ENCODE peak calls at places on chromosome 19, in seven cellular contexts. One of them, this sample, is unnamed.
A peak's percentile ranks its signal among the peaks of the same experiment; 100 is the strongest.

GRCh38 chr19:38158730-38159129 is 65.3 kb downstream of the DPF1 start:
- DNase-seq in endothelial cell: no peak
- DNase-seq in cardiac muscle cell: no peak
- DNase-seq in heart left ventricle: no peak
- DNase-seq in GM12865: no peak
- DNase-seq in choroid plexus epithelial cell: no peak
- DNase-seq in fibroblast of lung: no peak
- DNase-seq in this sample: peak; percentile 40

GRCh38 chr19:57816652-57817051 is 1.9 kb upstream of the ZNF552 start:
- DNase-seq in endothelial cell: no peak
- DNase-seq in choroid plexus epithelial cell: no peak
- DNase-seq in GM12865: no peak
- DNase-seq in heart left ventricle: no peak
- DNase-seq in fibroblast of lung: no peak
- DNase-seq in cardiac muscle cell: no peak
- DNase-seq in this sample: peak; percentile 7

GRCh38 chr19:52191951-52192350 is 2.1 kb downstream of the PPP2R1A start:
- DNase-seq in choroid plexus epithelial cell: no peak
- DNase-seq in cardiac muscle cell: no peak
- DNase-seq in fibroblast of lung: peak; percentile 5
- DNase-seq in endothelial cell: no peak
- DNase-seq in GM12865: peak; percentile 44
- DNase-seq in heart left ventricle: peak; percentile 56
- DNase-seq in this sample: no peak

GRCh38 chr19:19224852-19225494 is 13.2 kb downstream of the NCAN start:
- DNase-seq in heart left ventricle: peak; percentile 50
- DNase-seq in fibroblast of lung: peak; percentile 59
- DNase-seq in cardiac muscle cell: peak; percentile 70
- DNase-seq in GM12865: peak; percentile 78
- DNase-seq in endothelial cell: peak; percentile 64
- DNase-seq in choroid plexus epithelial cell: peak; percentile 58
- DNase-seq in this sample: peak; percentile 87

GRCh38 chr19:10517361-10517759 is at the start of gene S1PR5:
- DNase-seq in cardiac muscle cell: no peak
- DNase-seq in endothelial cell: no peak
- DNase-seq in fibroblast of lung: no peak
- DNase-seq in GM12865: no peak
- DNase-seq in choroid plexus epithelial cell: no peak
- DNase-seq in heart left ventricle: peak; percentile 38
- DNase-seq in this sample: no peak

GRCh38 chr19:39498262-39499081 is at the start of gene DLL3:
- DNase-seq in heart left ventricle: no peak
- DNase-seq in cardiac muscle cell: no peak
- DNase-seq in fibroblast of lung: no peak
- DNase-seq in GM12865: no peak
- DNase-seq in choroid plexus epithelial cell: peak; percentile 11
- DNase-seq in endothelial cell: peak; percentile 33
- DNase-seq in this sample: peak; percentile 33

GRCh38 chr19:21901861-21902260 is 65.9 kb upstream of the ZNF43 start:
- DNase-seq in endothelial cell: no peak
- DNase-seq in cardiac muscle cell: no peak
- DNase-seq in fibroblast of lung: no peak
- DNase-seq in heart left ventricle: no peak
- DNase-seq in choroid plexus epithelial cell: no peak
- DNase-seq in GM12865: no peak
- DNase-seq in this sample: no peak

GRCh38 chr19:1725100-1726064 is 27.9 kb upstream of the ONECUT3 start:
- DNase-seq in GM12865: no peak
- DNase-seq in fibroblast of lung: peak; percentile 34
- DNase-seq in endothelial cell: peak; percentile 76
- DNase-seq in choroid plexus epithelial cell: peak; percentile 54
- DNase-seq in cardiac muscle cell: peak; percentile 65
- DNase-seq in heart left ventricle: peak; percentile 33
- DNase-seq in this sample: no peak

GRCh38 chr19:17488593-17489391 is 18.5 kb downstream of the SLC27A1 start:
- DNase-seq in heart left ventricle: peak; percentile 69
- DNase-seq in GM12865: peak; percentile 88
- DNase-seq in endothelial cell: peak; percentile 96
- DNase-seq in cardiac muscle cell: peak; percentile 38
- DNase-seq in choroid plexus epithelial cell: no peak
- DNase-seq in fibroblast of lung: peak; percentile 25
- DNase-seq in this sample: peak; percentile 79

GRCh38 chr19:12859546-12859945 is 21.2 kb downstream of the MAST1 start:
- DNase-seq in fibroblast of lung: no peak
- DNase-seq in heart left ventricle: no peak
- DNase-seq in cardiac muscle cell: no peak
- DNase-seq in choroid plexus epithelial cell: no peak
- DNase-seq in endothelial cell: no peak
- DNase-seq in GM12865: no peak
- DNase-seq in this sample: no peak

GRCh38 chr19:13899393-13899792 is 6.5 kb downstream of the BRME1 start:
- DNase-seq in cardiac muscle cell: no peak
- DNase-seq in GM12865: no peak
- DNase-seq in fibroblast of lung: no peak
- DNase-seq in choroid plexus epithelial cell: no peak
- DNase-seq in heart left ventricle: no peak
- DNase-seq in endothelial cell: no peak
- DNase-seq in this sample: no peak

GRCh38 chr19:40285353-40286234 is 449 bp upstream of the AKT2 start:
- DNase-seq in GM12865: peak; percentile 100
- DNase-seq in heart left ventricle: peak; percentile 99
- DNase-seq in choroid plexus epithelial cell: peak; percentile 100
- DNase-seq in fibroblast of lung: peak; percentile 100
- DNase-seq in endothelial cell: peak; percentile 92
- DNase-seq in cardiac muscle cell: peak; percentile 100
- DNase-seq in this sample: peak; percentile 97

GRCh38 chr19:6773323-6773931 is 919 bp downstream of the VAV1 start:
- DNase-seq in cardiac muscle cell: no peak
- DNase-seq in heart left ventricle: peak; percentile 52
- DNase-seq in endothelial cell: no peak
- DNase-seq in GM12865: peak; percentile 86
- DNase-seq in choroid plexus epithelial cell: no peak
- DNase-seq in fibroblast of lung: no peak
- DNase-seq in this sample: peak; percentile 79

GRCh38 chr19:28940751-28941500 is 272.0 kb downstream of the UQCRFS1 start:
- DNase-seq in heart left ventricle: no peak
- DNase-seq in cardiac muscle cell: peak; percentile 80
- DNase-seq in endothelial cell: no peak
- DNase-seq in fibroblast of lung: peak; percentile 49
- DNase-seq in GM12865: no peak
- DNase-seq in choroid plexus epithelial cell: peak; percentile 69
- DNase-seq in this sample: no peak

GRCh38 chr19:27774827-27775226 is 1438.1 kb downstream of the UQCRFS1 start:
- DNase-seq in fibroblast of lung: no peak
- DNase-seq in heart left ventricle: no peak
- DNase-seq in cardiac muscle cell: no peak
- DNase-seq in choroid plexus epithelial cell: peak; percentile 12
- DNase-seq in GM12865: peak; percentile 30
- DNase-seq in endothelial cell: no peak
- DNase-seq in this sample: peak; percentile 58

GRCh38 chr19:11160119-11160768 is 4.7 kb upstream of the SPC24 start:
- DNase-seq in heart left ventricle: no peak
- DNase-seq in choroid plexus epithelial cell: peak; percentile 71
- DNase-seq in fibroblast of lung: peak; percentile 83
- DNase-seq in endothelial cell: no peak
- DNase-seq in GM12865: no peak
- DNase-seq in cardiac muscle cell: peak; percentile 78
- DNase-seq in this sample: no peak

GRCh38 chr19:10091892-10092641 is 6.0 kb downstream of the SHFL start:
- DNase-seq in cardiac muscle cell: no peak
- DNase-seq in endothelial cell: no peak
- DNase-seq in choroid plexus epithelial cell: no peak
- DNase-seq in GM12865: peak; percentile 54
- DNase-seq in heart left ventricle: no peak
- DNase-seq in fibroblast of lung: no peak
- DNase-seq in this sample: peak; percentile 39

GRCh38 chr19:38542040-38542439 is 75.7 kb downstream of the MAP4K1 start:
- DNase-seq in fibroblast of lung: no peak
- DNase-seq in endothelial cell: no peak
- DNase-seq in GM12865: no peak
- DNase-seq in cardiac muscle cell: no peak
- DNase-seq in choroid plexus epithelial cell: no peak
- DNase-seq in heart left ventricle: no peak
- DNase-seq in this sample: no peak

GRCh38 chr19:48836089-48837017 is at the start of gene HSD17B14:
- DNase-seq in heart left ventricle: no peak
- DNase-seq in cardiac muscle cell: peak; percentile 68
- DNase-seq in GM12865: no peak
- DNase-seq in endothelial cell: peak; percentile 59
- DNase-seq in choroid plexus epithelial cell: peak; percentile 71
- DNase-seq in fibroblast of lung: peak; percentile 38
- DNase-seq in this sample: no peak

GRCh38 chr19:9850235-9850959 is 15.3 kb downstream of the PIN1 start:
- DNase-seq in GM12865: no peak
- DNase-seq in choroid plexus epithelial cell: no peak
- DNase-seq in fibroblast of lung: no peak
- DNase-seq in endothelial cell: no peak
- DNase-seq in cardiac muscle cell: no peak
- DNase-seq in heart left ventricle: no peak
- DNase-seq in this sample: peak; percentile 23

GRCh38 chr19:35777411-35777841 is 2.1 kb downstream of the ARHGAP33 start:
- DNase-seq in GM12865: no peak
- DNase-seq in choroid plexus epithelial cell: no peak
- DNase-seq in endothelial cell: no peak
- DNase-seq in fibroblast of lung: no peak
- DNase-seq in cardiac muscle cell: no peak
- DNase-seq in heart left ventricle: no peak
- DNase-seq in this sample: no peak

GRCh38 chr19:36081385-36081784 is 26.7 kb downstream of the WDR62 start:
- DNase-seq in cardiac muscle cell: no peak
- DNase-seq in heart left ventricle: no peak
- DNase-seq in fibroblast of lung: no peak
- DNase-seq in choroid plexus epithelial cell: peak; percentile 18
- DNase-seq in endothelial cell: no peak
- DNase-seq in GM12865: no peak
- DNase-seq in this sample: no peak

GRCh38 chr19:51020988-51021651 is 1.6 kb upstream of the KLK10 start:
- DNase-seq in choroid plexus epithelial cell: peak; percentile 75
- DNase-seq in heart left ventricle: no peak
- DNase-seq in GM12865: peak; percentile 22
- DNase-seq in endothelial cell: peak; percentile 33
- DNase-seq in cardiac muscle cell: peak; percentile 74
- DNase-seq in fibroblast of lung: peak; percentile 56
- DNase-seq in this sample: peak; percentile 71

GRCh38 chr19:8654591-8655339 is 24.3 kb downstream of the NFILZ start:
- DNase-seq in endothelial cell: peak; percentile 58
- DNase-seq in cardiac muscle cell: peak; percentile 58
- DNase-seq in GM12865: peak; percentile 59
- DNase-seq in fibroblast of lung: peak; percentile 37
- DNase-seq in heart left ventricle: no peak
- DNase-seq in choroid plexus epithelial cell: peak; percentile 62
- DNase-seq in this sample: peak; percentile 95

GRCh38 chr19:2014731-2015610 is 543 bp downstream of the BTBD2 start:
- DNase-seq in fibroblast of lung: no peak
- DNase-seq in endothelial cell: no peak
- DNase-seq in choroid plexus epithelial cell: no peak
- DNase-seq in heart left ventricle: peak; percentile 43
- DNase-seq in GM12865: peak; percentile 54
- DNase-seq in cardiac muscle cell: peak; percentile 25
- DNase-seq in this sample: peak; percentile 44

GRCh38 chr19:51366999-51367564 is 894 bp upstream of the ETFB start:
- DNase-seq in fibroblast of lung: no peak
- DNase-seq in choroid plexus epithelial cell: peak; percentile 39
- DNase-seq in heart left ventricle: no peak
- DNase-seq in cardiac muscle cell: no peak
- DNase-seq in GM12865: peak; percentile 56
- DNase-seq in endothelial cell: no peak
- DNase-seq in this sample: peak; percentile 58

GRCh38 chr19:40271706-40272105 is 13.4 kb downstream of the AKT2 start:
- DNase-seq in GM12865: no peak
- DNase-seq in endothelial cell: no peak
- DNase-seq in heart left ventricle: no peak
- DNase-seq in choroid plexus epithelial cell: peak; percentile 37
- DNase-seq in cardiac muscle cell: no peak
- DNase-seq in fibroblast of lung: no peak
- DNase-seq in this sample: no peak

GRCh38 chr19:51081476-51081875 is 1.2 kb downstream of the KLK14 start:
- DNase-seq in cardiac muscle cell: no peak
- DNase-seq in GM12865: no peak
- DNase-seq in fibroblast of lung: no peak
- DNase-seq in endothelial cell: no peak
- DNase-seq in heart left ventricle: no peak
- DNase-seq in choroid plexus epithelial cell: no peak
- DNase-seq in this sample: no peak

GRCh38 chr19:9673912-9674668 is 810 bp downstream of the ZNF562 start:
- DNase-seq in GM12865: peak; percentile 11
- DNase-seq in fibroblast of lung: no peak
- DNase-seq in cardiac muscle cell: no peak
- DNase-seq in choroid plexus epithelial cell: peak; percentile 2
- DNase-seq in heart left ventricle: no peak
- DNase-seq in endothelial cell: no peak
- DNase-seq in this sample: no peak

GRCh38 chr19:56080669-56081401 is 40.3 kb downstream of the ZNF787 start:
- DNase-seq in fibroblast of lung: peak; percentile 77
- DNase-seq in endothelial cell: peak; percentile 81
- DNase-seq in choroid plexus epithelial cell: peak; percentile 92
- DNase-seq in GM12865: peak; percentile 91
- DNase-seq in cardiac muscle cell: peak; percentile 87
- DNase-seq in heart left ventricle: peak; percentile 82
- DNase-seq in this sample: peak; percentile 88
- TF ChIP-seq CTCF in fibroblast of lung: peak; percentile 50
- TF ChIP-seq CTCF in endothelial cell: peak; percentile 62
- TF ChIP-seq CTCF in choroid plexus epithelial cell: peak; percentile 76
- TF ChIP-seq CTCF in GM12865: peak; percentile 71
- TF ChIP-seq CTCF in cardiac muscle cell: peak; percentile 60
- TF ChIP-seq CTCF in heart left ventricle: peak; percentile 61
- TF ChIP-seq CTCF in this sample: peak; percentile 29

DNA sequence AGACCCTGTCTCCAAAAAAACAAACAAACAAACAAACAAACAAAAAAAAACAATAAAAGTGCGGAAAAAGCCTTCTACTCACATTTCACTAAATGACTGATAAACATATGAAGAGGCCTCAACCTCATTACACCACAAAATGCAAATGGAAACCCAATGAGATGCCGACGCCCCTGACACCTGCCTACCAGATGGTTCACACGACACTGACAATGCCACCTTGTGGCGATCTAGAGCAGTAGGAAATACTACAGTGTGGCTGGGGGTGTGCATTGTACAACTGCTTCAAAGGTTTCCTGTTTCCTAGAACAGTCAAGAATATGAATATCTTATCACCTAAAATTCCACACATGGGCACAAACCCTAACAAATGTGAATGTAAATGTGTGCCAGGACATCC is 14.0 kb downstream of the SCGB2B2 start:
- DNase-seq in choroid plexus epithelial cell: peak; percentile 33
- DNase-seq in fibroblast of lung: no peak
- DNase-seq in GM12865: peak; percentile 56
- DNase-seq in endothelial cell: peak; percentile 29
- DNase-seq in cardiac muscle cell: peak; percentile 17
- DNase-seq in heart left ventricle: no peak
- DNase-seq in this sample: peak; percentile 61
- TF ChIP-seq CTCF in choroid plexus epithelial cell: peak; percentile 47
- TF ChIP-seq CTCF in fibroblast of lung: no peak
- TF ChIP-seq CTCF in GM12865: peak; percentile 36
- TF ChIP-seq CTCF in endothelial cell: peak; percentile 35
- TF ChIP-seq CTCF in cardiac muscle cell: peak; percentile 24
- TF ChIP-seq CTCF in heart left ventricle: peak; percentile 39
- TF ChIP-seq CTCF in this sample: peak; percentile 43

GRCh38 chr19:32287811-32288227 is 57.6 kb upstream of the ZNF507 start:
- DNase-seq in endothelial cell: peak; percentile 65
- DNase-seq in choroid plexus epithelial cell: peak; percentile 85
- DNase-seq in fibroblast of lung: peak; percentile 77
- DNase-seq in GM12865: peak; percentile 25
- DNase-seq in cardiac muscle cell: peak; percentile 91
- DNase-seq in heart left ventricle: peak; percentile 81
- DNase-seq in this sample: peak; percentile 72
- TF ChIP-seq CTCF in endothelial cell: no peak
- TF ChIP-seq CTCF in choroid plexus epithelial cell: peak; percentile 78
- TF ChIP-seq CTCF in fibroblast of lung: peak; percentile 63
- TF ChIP-seq CTCF in GM12865: peak; percentile 29
- TF ChIP-seq CTCF in cardiac muscle cell: peak; percentile 70
- TF ChIP-seq CTCF in heart left ventricle: peak; percentile 55
- TF ChIP-seq CTCF in this sample: peak; percentile 46

GRCh38 chr19:53519431-53519830 is 18.5 kb upstream of the ZNF331 start:
- DNase-seq in cardiac muscle cell: no peak
- DNase-seq in fibroblast of lung: no peak
- DNase-seq in heart left ventricle: peak; percentile 50
- DNase-seq in GM12865: no peak
- DNase-seq in endothelial cell: no peak
- DNase-seq in choroid plexus epithelial cell: peak; percentile 24
- DNase-seq in this sample: no peak
- TF ChIP-seq CTCF in cardiac muscle cell: no peak
- TF ChIP-seq CTCF in fibroblast of lung: no peak
- TF ChIP-seq CTCF in heart left ventricle: no peak
- TF ChIP-seq CTCF in GM12865: no peak
- TF ChIP-seq CTCF in endothelial cell: no peak
- TF ChIP-seq CTCF in choroid plexus epithelial cell: no peak
- TF ChIP-seq CTCF in this sample: no peak

This sample was measured in NB4.